ENCODE peak calls at places on chromosomes 7 and 10, in four cellular contexts. Y is left ventricle myocardium inferior, U is lower leg skin, Z is neural crest cell. F is an unnamed sample.
A peak's percentile ranks its signal among the peaks of the same experiment; 100 is the strongest.

GRCh38 chr10:89515031-89515841 is 20.2 kb downstream of the SLC16A12 start:
- DNase-seq in Y (no peak), U (no peak), Z (no peak), F (peak; percentile 76)

GRCh38 chr7:132102942-132103341 is 473.3 kb downstream of the PLXNA4 start:
- DNase-seq in Y (no peak), U (no peak), Z (no peak), F (no peak)

GRCh38 chr7:69664433-69664832 is 66.2 kb downstream of the AUTS2 start:
- DNase-seq in Y (no peak), U (no peak), Z (no peak), F (no peak)

GRCh38 chr10:124742418-124743187 is 1.6 kb downstream of the FAM53B start:
- DNase-seq in Y (no peak), U (no peak), Z (peak; percentile 26), F (no peak)

GRCh38 chr10:2212196-2212719 is 474.9 kb upstream of the ADARB2 start:
- DNase-seq in Y (no peak), U (no peak), Z (no peak), F (no peak)

GRCh38 chr7:69283421-69283820 is 314.9 kb upstream of the AUTS2 start:
- DNase-seq in Y (no peak), U (no peak), Z (no peak), F (peak; percentile 20)

GRCh38 chr7:134495546-134495945 is 31.8 kb upstream of the AKR1B10 start:
- DNase-seq in Y (no peak), U (no peak), Z (no peak), F (no peak)

GRCh38 chr10:2893446-2893845 is 173.9 kb upstream of the PFKP start:
- DNase-seq in Y (no peak), U (no peak), Z (no peak), F (no peak)

GRCh38 chr7:36944843-36945242 is 220.5 kb upstream of the AOAH start:
- DNase-seq in Y (no peak), U (no peak), Z (no peak), F (no peak)